ENCODE peak calls at places on chromosomes 6 and 20, in eight cellular contexts. E is natural killer cell; G is T-helper 1 cell; C is COR-L47; B is CD4-positive, alpha-beta T cell; L is iPS DF 19.7; I is A549; U is psoas muscle. W is an unnamed sample.

GRCh38 chr6:34465551-34466241 is at the start of gene PACSIN1:
- DNase-seq in G (no peak), C (peak), L (no peak), U (no peak), I (no peak), E (no peak), B (no peak), W (no peak)

GRCh38 chr6:149864578-149865535 is 698 bp upstream of the LRP11 start:
- DNase-seq in E (no peak), L (no peak), G (peak), I (peak), B (no peak), U (no peak), C (peak), W (no peak)

GRCh38 chr20:37253087-37253486 is 8.5 kb downstream of the GHRH start:
- DNase-seq in L (no peak), G (no peak), E (no peak), I (no peak), B (no peak), U (no peak), C (no peak), W (no peak)

GRCh38 chr6:130365166-130366010 is 429 bp upstream of the TMEM200A start:
- DNase-seq in G (peak), I (peak), U (peak), E (peak), B (peak), C (peak), L (no peak), W (no peak)

GRCh38 chr6:161486326-161486725 is 212.5 kb upstream of the AGPAT4 start:
- DNase-seq in E (no peak), G (no peak), C (no peak), B (no peak), I (peak), L (no peak), U (peak), W (no peak)

GRCh38 chr20:63055575-63056235 is 48.9 kb upstream of the BHLHE23 start:
- DNase-seq in I (no peak), U (peak), G (no peak), B (no peak), E (no peak), L (no peak), C (no peak), W (no peak)

GRCh38 chr6:129635396-129636164 is 74.4 kb downstream of the ARHGAP18 start:
- DNase-seq in L (no peak), U (no peak), I (no peak), E (no peak), G (no peak), C (no peak), B (no peak), W (no peak)

GRCh38 chr6:46893648-46894047 is 28.1 kb downstream of the ADGRF5 start:
- DNase-seq in L (no peak), G (no peak), I (no peak), C (peak), U (no peak), B (no peak), E (no peak), W (no peak)

GRCh38 chr6:36029464-36029863 is 1.9 kb downstream of the MAPK14 start:
- DNase-seq in L (no peak), I (no peak), E (no peak), C (no peak), U (no peak), B (no peak), G (no peak), W (no peak)

GRCh38 chr6:93677297-93677965 is 258.1 kb upstream of the EPHA7 start:
- DNase-seq in C (no peak), B (no peak), I (no peak), E (no peak), U (no peak), L (no peak), G (no peak), W (no peak)

GRCh38 chr20:16424780-16425179 is 148.5 kb downstream of the KIF16B start:
- DNase-seq in B (no peak), G (no peak), E (no peak), I (no peak), C (no peak), L (no peak), U (no peak), W (no peak)

GRCh38 chr20:3697588-3698235 is 14.7 kb downstream of the SIGLEC1 start:
- DNase-seq in G (no peak), E (no peak), U (peak), I (no peak), C (no peak), L (no peak), B (no peak), W (no peak)

GRCh38 chr6:130781557-130781956 is 45.6 kb upstream of the SMLR1 start:
- DNase-seq in E (no peak), L (no peak), U (no peak), I (no peak), C (no peak), G (no peak), B (no peak), W (no peak)

GRCh38 chr6:4670295-4670694 is 105.9 kb upstream of the CDYL start:
- DNase-seq in E (no peak), U (no peak), I (no peak), G (no peak), C (no peak), L (no peak), B (no peak), W (no peak)

GRCh38 chr6:152575621-152576150 is 61.5 kb downstream of the SYNE1 start:
- DNase-seq in B (no peak), U (no peak), L (no peak), G (no peak), C (peak), I (no peak), E (no peak), W (no peak)

GRCh38 chr6:90722648-90723047 is 135.8 kb upstream of the MAP3K7 start:
- DNase-seq in I (no peak), B (no peak), C (no peak), U (no peak), E (no peak), L (no peak), G (no peak), W (no peak)

GRCh38 chr20:44087857-44088120 is 99.2 kb downstream of the JPH2 start:
- DNase-seq in B (no peak), I (no peak), L (no peak), C (no peak), U (no peak), G (no peak), E (no peak), W (no peak)

GRCh38 chr6:85674604-85675003 is 31.9 kb upstream of the SYNCRIP start:
- DNase-seq in U (no peak), C (no peak), G (no peak), E (no peak), I (no peak), L (no peak), B (no peak), W (no peak)

GRCh38 chr20:63073051-63073737 is 66.4 kb upstream of the BHLHE23 start:
- DNase-seq in E (no peak), L (no peak), G (no peak), U (peak), C (no peak), B (no peak), I (no peak), W (peak)

GRCh38 chr20:55888655-55889054 is 116.7 kb downstream of the CBLN4 start:
- DNase-seq in I (no peak), U (no peak), L (no peak), B (no peak), C (no peak), E (no peak), G (no peak), W (no peak)

GRCh38 chr6:4270799-4271198 is 135.4 kb upstream of the ECI2 start:
- DNase-seq in G (no peak), B (no peak), U (no peak), E (no peak), L (no peak), C (no peak), I (no peak), W (no peak)

GRCh38 chr20:18852318-18852717 is 38.7 kb downstream of the SCP2D1 start:
- DNase-seq in L (no peak), B (no peak), E (no peak), I (no peak), G (no peak), C (no peak), U (no peak), W (no peak)

GRCh38 chr6:144500886-144501285 is 215.8 kb downstream of the UTRN start:
- DNase-seq in B (no peak), U (no peak), E (no peak), G (peak), L (no peak), C (no peak), I (no peak), W (no peak)

GRCh38 chr6:130372786-130373185 is 7.0 kb downstream of the TMEM200A start:
- DNase-seq in G (no peak), E (no peak), L (no peak), C (no peak), B (no peak), I (no peak), U (no peak), W (no peak)

GRCh38 chr6:158653577-158654354 is 3.9 kb downstream of the SYTL3 start:
- DNase-seq in I (no peak), E (peak), U (no peak), G (peak), B (peak), C (no peak), L (no peak), W (peak)

GRCh38 chr6:122553697-122554096 is 56.5 kb upstream of the PKIB start:
- DNase-seq in L (no peak), C (no peak), E (no peak), B (no peak), U (no peak), I (no peak), G (no peak), W (no peak)

GRCh38 chr20:50017160-50017559 is 34.4 kb downstream of the SNAI1 start:
- DNase-seq in C (no peak), I (no peak), B (no peak), L (no peak), E (no peak), U (no peak), G (no peak), W (no peak)

GRCh38 chr6:7463785-7464184 is 74.2 kb downstream of the RIOK1 start:
- DNase-seq in U (no peak), E (no peak), L (peak), G (no peak), C (no peak), B (no peak), I (no peak), W (no peak)

GRCh38 chr20:59222982-59223610 is 59.5 kb downstream of the ZNF831 start:
- DNase-seq in E (no peak), G (no peak), U (no peak), C (peak), I (peak), L (no peak), B (no peak), W (no peak)

GRCh38 chr6:104526383-104526782 is 333.3 kb downstream of the HACE1 start:
- DNase-seq in E (no peak), I (no peak), C (no peak), L (no peak), U (no peak), B (no peak), G (no peak), W (no peak)

GRCh38 chr20:1187605-1188171 is 2.9 kb upstream of the TMEM74B start:
- DNase-seq in E (no peak), I (no peak), C (no peak), U (no peak), B (no peak), G (no peak), L (no peak), W (no peak)

GRCh38 chr6:53027131-53027718 is 32.1 kb upstream of the GSTA4 start:
- DNase-seq in E (no peak), G (no peak), I (no peak), B (no peak), C (no peak), L (no peak), U (no peak), W (no peak)

GRCh38 chr6:108408453-108408852 is 113.6 kb downstream of the AFG1L start:
- DNase-seq in G (no peak), B (no peak), L (no peak), E (no peak), I (no peak), C (no peak), U (no peak), W (no peak)

GRCh38 chr6:106736502-106736901 is 107.1 kb downstream of the QRSL1 start:
- DNase-seq in E (no peak), C (no peak), L (no peak), B (no peak), U (no peak), I (no peak), G (no peak), W (no peak)

GRCh38 chr6:163001341-163001740 is 273.6 kb downstream of the PACRG start:
- DNase-seq in I (no peak), U (no peak), B (no peak), G (peak), L (no peak), C (no peak), E (no peak), W (no peak)

GRCh38 chr6:36455486-36456027 is 12.8 kb downstream of the KCTD20 start:
- DNase-seq in B (no peak), L (no peak), G (no peak), C (no peak), E (no peak), U (no peak), I (no peak), W (no peak)

GRCh38 chr6:35638679-35639078 is 50.0 kb downstream of the FKBP5 start:
- DNase-seq in L (no peak), B (no peak), C (no peak), I (no peak), E (no peak), G (no peak), U (no peak), W (no peak)

GRCh38 chr6:79536615-79536968 is 638 bp downstream of the LCA5 start:
- DNase-seq in B (no peak), G (no peak), E (no peak), I (no peak), U (peak), C (no peak), L (no peak), W (no peak)

W was measured in CD14-positive monocyte.